ENCODE peak calls at places on chromosomes 6 and 20, in five cellular contexts. Q is lower leg skin, V is HFF-Myc, F is body of pancreas, W is IMR-90. C is an unnamed sample.

GRCh38 chr6:75930954-75931689 is 141.3 kb downstream of the IMPG1 start:
- DNase-seq in Q (no peak), V (no peak), F (no peak), W (peak), C (no peak)

GRCh38 chr20:53768329-53768728 is 174.7 kb upstream of the ZNF217 start:
- DNase-seq in Q (no peak), V (no peak), F (no peak), W (no peak), C (no peak)

GRCh38 chr6:83257791-83258190 is 64.6 kb downstream of the RWDD2A start:
- DNase-seq in Q (no peak), V (no peak), F (no peak), W (no peak), C (no peak)

GRCh38 chr6:152170702-152171667 is 363.5 kb downstream of the ESR1 start:
- DNase-seq in Q (no peak), V (no peak), F (no peak), W (peak), C (no peak)

GRCh38 chr6:125790403-125791150 is at the start of gene NCOA7:
- DNase-seq in Q (peak), V (no peak), F (peak), W (peak), C (peak)

GRCh38 chr20:37849169-37849568 is 53.8 kb upstream of the VSTM2L start:
- DNase-seq in Q (no peak), V (no peak), F (no peak), W (no peak), C (no peak)

GRCh38 chr6:152401978-152402377 is 235.2 kb downstream of the SYNE1 start:
- DNase-seq in Q (no peak), V (no peak), F (no peak), W (peak), C (no peak)

GRCh38 chr6:67231092-67231491 is 1404.0 kb upstream of the ADGRB3 start:
- DNase-seq in Q (no peak), V (no peak), F (no peak), W (no peak), C (no peak)

GRCh38 chr6:25050356-25050755 is 114.6 kb upstream of the RIPOR2 start:
- DNase-seq in Q (no peak), V (peak), F (no peak), W (peak), C (no peak)

GRCh38 chr20:21353236-21353635 is 44.1 kb downstream of the NKX2-4 start:
- DNase-seq in Q (no peak), V (no peak), F (no peak), W (peak), C (no peak)

GRCh38 chr6:55694148-55694547 is 115.2 kb upstream of the HMGCLL1 start:
- DNase-seq in Q (no peak), V (peak), F (no peak), W (peak), C (no peak)

GRCh38 chr20:62737271-62737761 is 28.7 kb downstream of the NTSR1 start:
- DNase-seq in Q (peak), V (no peak), F (no peak), W (no peak), C (peak)

GRCh38 chr20:56574531-56575142 is 41.6 kb downstream of the FAM209B start:
- DNase-seq in Q (peak), V (no peak), F (no peak), W (no peak), C (no peak)

GRCh38 chr6:11093065-11093590 is 506 bp upstream of the SMIM13 start:
- DNase-seq in Q (no peak), V (no peak), F (no peak), W (peak), C (no peak)

GRCh38 chr6:148533309-148534107 is 190.9 kb downstream of the SASH1 start:
- DNase-seq in Q (no peak), V (no peak), F (no peak), W (no peak), C (no peak)

GRCh38 chr6:146990284-146990683 is 213.9 kb upstream of the STXBP5 start:
- DNase-seq in Q (no peak), V (no peak), F (no peak), W (peak), C (no peak)

GRCh38 chr6:135993321-135993720 is 141.8 kb downstream of the PDE7B start:
- DNase-seq in Q (no peak), V (no peak), F (no peak), W (no peak), C (no peak)

GRCh38 chr6:125550892-125551291 is 198.5 kb upstream of the HEY2 start:
- DNase-seq in Q (no peak), V (no peak), F (no peak), W (no peak), C (no peak)

GRCh38 chr6:121896363-121896762 is 460.9 kb downstream of the GJA1 start:
- DNase-seq in Q (no peak), V (no peak), F (no peak), W (no peak), C (no peak)

GRCh38 chr6:105992315-105992961 is 93.7 kb upstream of the PRDM1 start:
- DNase-seq in Q (peak), V (peak), F (peak), W (peak), C (peak)

GRCh38 chr6:26288155-26288554 is 76.8 kb upstream of the BTN3A2 start:
- DNase-seq in Q (no peak), V (no peak), F (no peak), W (no peak), C (no peak)

GRCh38 chr6:127690092-127690491 is 113.1 kb downstream of the C6orf58 start:
- DNase-seq in Q (no peak), V (peak), F (no peak), W (peak), C (no peak)

GRCh38 chr20:48489656-48490055 is 338.1 kb downstream of the PREX1 start:
- DNase-seq in Q (peak), V (no peak), F (no peak), W (no peak), C (no peak)

GRCh38 chr20:3696200-3696599 is 14.4 kb upstream of the ADAM33 start:
- DNase-seq in Q (no peak), V (no peak), F (no peak), W (no peak), C (no peak)

GRCh38 chr6:21594427-21595264 is 1.1 kb downstream of the SOX4 start:
- DNase-seq in Q (peak), V (no peak), F (peak), W (peak), C (peak)

GRCh38 chr6:157443066-157443800 is 62.2 kb downstream of the ZDHHC14 start:
- DNase-seq in Q (no peak), V (peak), F (no peak), W (peak), C (no peak)

GRCh38 chr20:63067266-63067635 is 60.5 kb upstream of the BHLHE23 start:
- DNase-seq in Q (peak), V (no peak), F (no peak), W (no peak), C (no peak)

GRCh38 chr6:7727951-7728854 is 2.3 kb downstream of the BMP6 start:
- DNase-seq in Q (no peak), V (no peak), F (no peak), W (no peak), C (peak)

GRCh38 chr6:30781362-30781696 is 37.0 kb upstream of the IER3 start:
- DNase-seq in Q (no peak), V (no peak), F (no peak), W (no peak), C (no peak)

GRCh38 chr6:160427312-160428068 is 79.3 kb downstream of the SLC22A3 start:
- DNase-seq in Q (no peak), V (no peak), F (peak), W (no peak), C (no peak)

GRCh38 chr6:78861509-78861908 is 5.8 kb upstream of the IRAK1BP1 start:
- DNase-seq in Q (no peak), V (no peak), F (no peak), W (no peak), C (no peak)
- TF ChIP-seq CTCF in Q (no peak), V (no peak), F (no peak), W (no peak), C (no peak)

GRCh38 chr6:140009286-140009685 is 634.8 kb upstream of the CITED2 start:
- DNase-seq in Q (no peak), V (no peak), F (no peak), W (no peak), C (no peak)

GRCh38 chr6:140007525-140007924 is 633.1 kb upstream of the CITED2 start:
- DNase-seq in Q (no peak), V (no peak), F (no peak), W (no peak), C (no peak)

GRCh38 chr6:140017470-140017869 is 643.0 kb upstream of the CITED2 start:
- DNase-seq in Q (no peak), V (no peak), F (no peak), W (no peak), C (no peak)

GRCh38 chr6:140012146-140012545 is 637.7 kb upstream of the CITED2 start:
- DNase-seq in Q (no peak), V (no peak), F (no peak), W (no peak), C (no peak)

GRCh38 chr6:140011537-140011936 is 637.1 kb upstream of the CITED2 start:
- DNase-seq in Q (no peak), V (no peak), F (no peak), W (no peak), C (no peak)
- TF ChIP-seq CTCF in Q (no peak), V (no peak), F (no peak), W (no peak), C (no peak)

DNA sequence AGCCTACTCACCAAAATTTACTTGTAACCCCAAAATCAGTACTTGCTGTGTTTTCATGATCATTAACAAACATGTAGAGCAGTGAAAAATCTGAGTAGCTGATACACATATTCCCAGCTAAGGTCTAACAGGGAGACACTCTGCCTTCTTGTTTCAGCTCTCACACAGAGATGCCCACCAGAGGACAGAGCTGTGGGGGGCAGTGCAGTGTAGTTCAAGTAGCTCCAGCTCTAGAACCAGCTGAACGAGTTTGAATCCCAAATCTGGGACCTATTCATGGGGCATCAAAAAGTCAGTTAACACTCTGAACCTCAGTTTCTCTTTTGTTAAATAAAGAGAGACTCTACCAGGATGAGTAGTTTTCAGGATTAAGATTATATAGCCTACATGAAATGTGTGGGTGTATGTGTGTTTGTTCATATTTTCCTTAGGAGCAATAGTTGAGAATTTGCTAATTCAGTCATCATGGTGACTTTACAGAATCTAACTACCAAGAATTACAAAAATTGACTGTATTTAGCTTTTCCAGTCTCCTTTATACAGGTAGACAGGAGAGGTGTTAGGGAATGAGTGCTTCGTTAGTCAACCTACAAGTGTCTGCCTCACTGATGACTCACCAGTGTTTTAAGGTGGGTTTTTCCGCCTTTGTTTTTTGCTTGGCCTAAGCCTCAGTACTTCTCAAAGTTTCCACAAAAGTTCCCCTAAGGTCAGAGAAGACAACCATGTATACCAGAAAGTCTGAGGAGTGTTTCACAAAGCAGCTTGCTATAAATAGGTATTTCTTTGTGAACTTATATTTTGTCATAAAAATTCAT is 164.0 kb upstream of the RUNX2 start:
- DNase-seq in Q (no peak), V (no peak), F (no peak), W (no peak), C (no peak)
- TF ChIP-seq CTCF in Q (no peak), V (no peak), F (no peak), W (no peak), C (no peak)

DNA sequence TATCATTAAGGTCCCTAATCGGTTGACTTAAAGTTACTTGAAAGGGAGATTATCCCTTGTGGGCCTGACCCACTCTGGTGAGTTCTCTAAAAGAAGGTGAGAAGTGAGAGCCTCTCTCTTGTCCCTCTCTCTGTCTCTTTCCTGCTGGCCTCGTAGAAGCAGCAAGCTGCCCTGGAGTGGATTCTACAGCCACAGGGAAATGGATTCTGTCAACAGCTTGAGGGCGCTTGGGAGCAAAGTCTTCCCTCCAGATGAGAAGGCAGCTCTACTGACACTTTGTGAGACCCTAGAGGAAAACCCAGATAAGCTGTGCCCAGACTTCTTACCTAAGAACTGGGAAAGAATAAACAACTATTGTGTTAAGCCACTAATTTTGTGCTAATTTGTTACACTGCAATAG is 40.0 kb downstream of the ANKRD60 start:
- DNase-seq in Q (no peak), V (no peak), F (no peak), W (no peak), C (no peak)
- TF ChIP-seq CTCF in Q (no peak), V (no peak), F (no peak), W (no peak), C (no peak)

GRCh38 chr6:112180095-112180820 is 74.1 kb downstream of the LAMA4 start:
- DNase-seq in Q (no peak), V (no peak), F (peak), W (peak), C (peak)
- TF ChIP-seq CTCF in Q (no peak), V (peak), F (peak), W (peak), C (peak)

DNA sequence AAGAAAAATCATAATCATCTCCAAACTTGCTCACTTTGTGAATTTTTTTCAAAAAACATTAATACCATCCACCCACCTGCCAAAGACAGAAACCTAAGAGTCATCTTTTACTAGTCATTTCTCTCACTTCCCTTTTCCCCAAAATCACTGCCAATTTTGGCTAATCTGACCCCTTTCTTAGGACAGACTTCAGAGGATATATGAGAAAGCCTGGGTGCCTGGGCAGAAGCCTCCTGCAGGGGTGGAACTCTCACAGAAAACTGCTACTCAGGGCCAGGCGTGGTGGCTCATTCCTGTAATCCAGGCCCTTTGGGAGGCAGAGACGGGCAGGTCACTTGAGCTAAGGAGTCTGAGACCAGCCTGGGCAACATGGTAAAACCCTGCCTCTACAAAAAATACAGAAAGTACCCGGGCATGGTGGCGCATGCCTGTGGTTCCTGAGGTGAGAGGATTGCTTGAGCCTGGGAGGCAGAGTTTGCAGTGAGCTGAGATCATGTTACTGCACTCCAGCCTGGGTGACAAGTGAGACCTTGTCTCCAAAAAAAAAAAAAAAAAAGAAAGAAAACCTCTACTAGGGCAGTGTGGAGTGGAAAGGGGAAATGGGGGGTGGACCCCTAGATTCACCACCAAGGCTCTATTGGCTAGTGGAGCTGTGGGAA is 3.8 kb downstream of the DEK start:
- DNase-seq in Q (no peak), V (no peak), F (no peak), W (peak), C (no peak)
- TF ChIP-seq CTCF in Q (no peak), V (no peak), F (no peak), W (no peak), C (no peak)

GRCh38 chr20:22834651-22835256 is 200.4 kb upstream of the SSTR4 start:
- DNase-seq in Q (no peak), V (no peak), F (no peak), W (no peak), C (no peak)

GRCh38 chr20:22833851-22834250 is 201.3 kb upstream of the SSTR4 start:
- DNase-seq in Q (no peak), V (no peak), F (no peak), W (no peak), C (no peak)

GRCh38 chr20:22836211-22836610 is 198.9 kb upstream of the SSTR4 start:
- DNase-seq in Q (no peak), V (no peak), F (no peak), W (no peak), C (no peak)

GRCh38 chr20:22838001-22838400 is 197.1 kb upstream of the SSTR4 start:
- DNase-seq in Q (no peak), V (no peak), F (no peak), W (no peak), C (no peak)

DNA sequence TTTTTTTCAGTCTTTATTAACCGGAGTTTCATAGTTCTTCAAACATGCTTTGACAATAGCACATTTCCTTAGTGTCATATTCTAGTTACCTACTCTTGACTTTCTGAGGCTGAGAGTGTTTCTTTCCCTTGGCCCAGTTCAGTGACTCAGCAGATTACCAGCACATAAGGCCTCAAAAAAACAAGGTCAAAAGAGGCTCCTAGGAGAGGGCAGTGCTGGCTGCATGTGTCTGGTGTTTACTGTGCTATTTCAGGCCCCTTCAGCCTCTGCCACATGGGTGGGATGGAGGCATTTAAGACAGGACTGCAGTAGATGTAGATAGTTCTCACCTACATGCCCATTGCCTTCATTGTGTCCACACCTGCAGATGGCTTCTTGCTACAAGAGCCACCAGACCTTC is 198.2 kb upstream of the SSTR4 start:
- DNase-seq in Q (no peak), V (no peak), F (no peak), W (no peak), C (no peak)
- TF ChIP-seq CTCF in Q (no peak), V (no peak), F (no peak), W (no peak), C (no peak)

C was measured in heart left ventricle.